ENCODE peak calls at places on chromosomes 12 and 14, in four cellular contexts. G, Q, Z and I are unnamed samples.
A peak's percentile ranks its signal among the peaks of the same experiment; 100 is the strongest.

GRCh38 chr12:82950362-82950761 is 263.7 kb downstream of the TMTC2 start:
- DNase-seq in G (no peak), Q (no peak), Z (no peak), I (no peak)

GRCh38 chr12:30905483-30906009 is 21.0 kb upstream of the TSPAN11 start:
- DNase-seq in G (no peak), Q (no peak), Z (no peak), I (no peak)

GRCh38 chr14:93965287-93965821 is 11.0 kb downstream of the ASB2 start:
- DNase-seq in G (peak; percentile 96), Q (no peak), Z (no peak), I (peak; percentile 32)

GRCh38 chr14:55749201-55749812 is 169.3 kb downstream of the KTN1 start:
- DNase-seq in G (no peak), Q (peak; percentile 14), Z (no peak), I (peak; percentile 73)

GRCh38 chr12:67988600-67988999 is 647 bp upstream of the IFNG-AS1 start:
- DNase-seq in G (no peak), Q (no peak), Z (no peak), I (no peak)

GRCh38 chr12:54988402-54989054 is 4.0 kb upstream of the TESPA1 start:
- DNase-seq in G (no peak), Q (peak; percentile 93), Z (no peak), I (peak; percentile 45)

GRCh38 chr14:54839681-54840080 is 62.9 kb downstream of the GCH1 start:
- DNase-seq in G (no peak), Q (no peak), Z (no peak), I (peak; percentile 58)

GRCh38 chr12:84492381-84492883 is 420.2 kb downstream of the SLC6A15 start:
- DNase-seq in G (no peak), Q (no peak), Z (no peak), I (no peak)

GRCh38 chr12:77938301-77938700 is 107.6 kb downstream of the NAV3 start:
- DNase-seq in G (peak; percentile 25), Q (no peak), Z (no peak), I (no peak)